ENCODE peak calls at places on chromosome 18, in six cellular contexts. V is H1, O is K562, N is GM23338, C is vagina, K is endothelial cell of umbilical vein. I is an unnamed sample.

GRCh38 chr18:57901819-57902600 is 98.9 kb upstream of the ATP8B1 start:
- DNase-seq in V (no peak), O (no peak), N (peak; percentile 10), C (peak; percentile 56), K (no peak), I (no peak)

GRCh38 chr18:79951545-79952456 is at the start of gene SLC66A2:
- DNase-seq in V (peak; percentile 99), O (peak; percentile 92), N (peak; percentile 84), C (no peak), K (peak; percentile 78), I (peak; percentile 85)

GRCh38 chr18:48173557-48173956 is 235.6 kb downstream of the ZBTB7C start:
- DNase-seq in V (no peak), O (no peak), N (no peak), C (no peak), K (no peak), I (no peak)

GRCh38 chr18:31149351-31149750 is 13.3 kb downstream of the DSC1 start:
- DNase-seq in V (no peak), O (no peak), N (no peak), C (no peak), K (no peak), I (no peak)

GRCh38 chr18:78733762-78734613 is 245.6 kb upstream of the SALL3 start:
- DNase-seq in V (no peak), O (no peak), N (no peak), C (no peak), K (no peak), I (no peak)

GRCh38 chr18:310042-310441 is 42.2 kb upstream of the THOC1 start:
- DNase-seq in V (no peak), O (no peak), N (no peak), C (no peak), K (no peak), I (no peak)

GRCh38 chr18:12408247-12408869 is 629 bp downstream of the PRELID3A start:
- DNase-seq in V (no peak), O (no peak), N (no peak), C (no peak), K (peak; percentile 45), I (no peak)

GRCh38 chr18:63977040-63977439 is 7.2 kb downstream of the SERPINB8 start:
- DNase-seq in V (no peak), O (no peak), N (no peak), C (no peak), K (no peak), I (no peak)

GRCh38 chr18:24616638-24617037 is 156.2 kb downstream of the HRH4 start:
- DNase-seq in V (no peak), O (no peak), N (peak; percentile 16), C (no peak), K (no peak), I (no peak)

GRCh38 chr18:55142413-55142812 is 183.2 kb upstream of the CCDC68 start:
- DNase-seq in V (no peak), O (no peak), N (no peak), C (no peak), K (no peak), I (no peak)

GRCh38 chr18:21484851-21485636 is 115.5 kb downstream of the ESCO1 start:
- DNase-seq in V (no peak), O (peak; percentile 16), N (no peak), C (no peak), K (peak; percentile 83), I (no peak)

GRCh38 chr18:9756566-9757470 is 48.7 kb downstream of the RAB31 start:
- DNase-seq in V (no peak), O (no peak), N (no peak), C (no peak), K (no peak), I (no peak)
- TF ChIP-seq POLR2AphosphoS5 in V (no peak), O (no peak), N (no peak), C (no peak), K (no peak), I (no peak)

GRCh38 chr18:53909668-53910067 is 314.8 kb downstream of the MBD2 start:
- DNase-seq in V (peak; percentile 49), O (peak; percentile 33), N (peak; percentile 85), C (no peak), K (no peak), I (peak; percentile 48)
- TF ChIP-seq CTCF in V (peak; percentile 64), O (peak; percentile 10), N (peak; percentile 81), C (no peak), K (no peak), I (no peak)

DNA sequence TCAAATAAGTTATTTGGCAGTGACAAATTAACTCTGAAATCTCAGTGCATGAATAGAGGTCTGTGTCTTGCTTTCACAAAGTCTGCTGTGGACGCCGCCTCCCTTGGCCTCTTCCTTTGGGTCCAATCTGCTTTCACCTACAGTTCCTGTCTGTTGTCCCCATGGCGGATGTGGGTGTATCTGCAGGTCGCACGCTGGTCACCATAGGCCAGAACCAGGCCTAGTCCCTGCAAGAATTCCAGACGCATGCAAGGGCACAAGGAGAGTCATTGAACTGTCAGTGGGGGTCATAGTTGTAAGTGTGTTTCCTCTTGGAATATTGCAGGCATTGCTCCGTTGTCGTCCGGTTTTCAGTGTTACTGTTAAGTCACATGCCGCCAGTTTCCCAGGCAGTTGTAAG is 7.4 kb downstream of the SOCS6 start:
- DNase-seq in V (no peak), O (peak; percentile 10), N (no peak), C (no peak), K (peak; percentile 50), I (no peak)
- TF ChIP-seq POLR2AphosphoS5 in V (no peak), O (no peak), N (no peak), C (no peak), K (no peak), I (no peak)

GRCh38 chr18:5977022-5977421 is 81.7 kb upstream of the TMEM200C start:
- DNase-seq in V (no peak), O (no peak), N (no peak), C (peak; percentile 72), K (no peak), I (no peak)

GRCh38 chr18:5980721-5981120 is 85.4 kb upstream of the TMEM200C start:
- DNase-seq in V (peak; percentile 41), O (no peak), N (no peak), C (peak; percentile 64), K (no peak), I (no peak)

GRCh38 chr18:5982332-5982731 is 87.0 kb upstream of the TMEM200C start:
- DNase-seq in V (no peak), O (no peak), N (no peak), C (peak; percentile 47), K (no peak), I (no peak)

GRCh38 chr18:5979971-5980457 is 84.7 kb upstream of the TMEM200C start:
- DNase-seq in V (peak; percentile 45), O (no peak), N (no peak), C (peak; percentile 86), K (no peak), I (no peak)

GRCh38 chr18:5979176-5979888 is 84.0 kb upstream of the TMEM200C start:
- DNase-seq in V (peak; percentile 32), O (no peak), N (no peak), C (peak; percentile 60), K (no peak), I (no peak)
- TF ChIP-seq CTCF in V (no peak), O (no peak), N (no peak), C (no peak), K (no peak), I (no peak)

GRCh38 chr18:3368193-3368592 is 81.8 kb upstream of the TGIF1 start:
- DNase-seq in V (no peak), O (no peak), N (no peak), C (no peak), K (no peak), I (no peak)
- TF ChIP-seq POLR2AphosphoS5 in V (no peak), O (no peak), N (no peak), C (no peak), K (no peak), I (no peak)